ENCODE peak calls at places on chromosomes 4 and X, in four cellular contexts. I is K562, W is HL-60, G is GM12878. U is an unnamed sample.

GRCh38 chrX:24528605-24529004 is 63.5 kb downstream of the PDK3 start:
- DNase-seq in I (no peak), W (no peak), G (no peak), U (no peak)

GRCh38 chr4:55625835-55626234 is 10.3 kb downstream of the NMU start:
- DNase-seq in I (no peak), W (no peak), G (no peak), U (no peak)

GRCh38 chrX:81201692-81202412 is at the start of the genes HMGN5 and SH3BGRL:
- DNase-seq in I (peak; percentile 55), W (peak; percentile 84), G (peak; percentile 57), U (no peak)

GRCh38 chrX:31227250-31227649 is 155.4 kb upstream of the FTHL17 start:
- DNase-seq in I (no peak), W (no peak), G (no peak), U (no peak)

GRCh38 chr4:166309286-166309685 is 436.2 kb downstream of the TLL1 start:
- DNase-seq in I (no peak), W (no peak), G (no peak), U (no peak)

GRCh38 chr4:141036786-141037185 is 96.5 kb downstream of the RNF150 start:
- DNase-seq in I (no peak), W (no peak), G (no peak), U (no peak)

GRCh38 chr4:75542824-75543223 is 13.0 kb upstream of the ODAPH start:
- DNase-seq in I (no peak), W (no peak), G (no peak), U (no peak)

GRCh38 chr4:13829457-13829856 is 201.9 kb upstream of the BOD1L1 start:
- DNase-seq in I (no peak), W (no peak), G (no peak), U (no peak)

GRCh38 chrX:66638591-66639500 is at the start of gene EDA2R:
- DNase-seq in I (no peak), W (no peak), G (peak; percentile 60), U (peak; percentile 17)

GRCh38 chrX:19005909-19006308 is 22.0 kb upstream of the PHKA2 start:
- DNase-seq in I (no peak), W (peak; percentile 13), G (no peak), U (no peak)

GRCh38 chr4:118729287-118730286 is 44.4 kb downstream of the METTL14 start:
- DNase-seq in I (no peak), W (no peak), G (no peak), U (no peak)

GRCh38 chr4:126973201-126973600 is 659.6 kb upstream of the INTU start:
- DNase-seq in I (no peak), W (no peak), G (no peak), U (no peak)

GRCh38 chrX:132576945-132577344 is 88.1 kb upstream of the MBNL3 start:
- DNase-seq in I (no peak), W (no peak), G (no peak), U (no peak)

GRCh38 chr4:156593464-156593863 is 378.1 kb downstream of the PDGFC start:
- DNase-seq in I (no peak), W (no peak), G (no peak), U (no peak)

GRCh38 chrX:134247492-134247891 is 10.5 kb downstream of the CCDC160 start:
- DNase-seq in I (no peak), W (no peak), G (no peak), U (no peak)

GRCh38 chr4:111650553-111651183 is 494.6 kb upstream of the FAM241A start:
- DNase-seq in I (no peak), W (no peak), G (no peak), U (no peak)

GRCh38 chr4:273312-274017 is 31.8 kb downstream of the ZNF732 start:
- DNase-seq in I (no peak), W (no peak), G (no peak), U (no peak)

GRCh38 chr4:105641876-105642275 is 66.6 kb downstream of the INTS12 start:
- DNase-seq in I (no peak), W (no peak), G (no peak), U (no peak)

GRCh38 chr4:56817840-56818491 is 3.5 kb downstream of the SPINK2 start:
- DNase-seq in I (no peak), W (no peak), G (peak; percentile 92), U (no peak)

GRCh38 chr4:98199247-98199646 is 56.0 kb upstream of the STPG2 start:
- DNase-seq in I (no peak), W (no peak), G (no peak), U (no peak)

GRCh38 chrX:28850955-28851354 is 263.7 kb downstream of the IL1RAPL1 start:
- DNase-seq in I (no peak), W (no peak), G (no peak), U (no peak)

GRCh38 chr4:20044502-20044911 is 207.2 kb upstream of the SLIT2 start:
- DNase-seq in I (no peak), W (no peak), G (no peak), U (no peak)

GRCh38 chr4:144421839-144422565 is 224.0 kb upstream of the HHIP start:
- DNase-seq in I (no peak), W (no peak), G (no peak), U (no peak)

GRCh38 chrX:34288782-34289181 is 156.7 kb upstream of the FAM47A start:
- DNase-seq in I (no peak), W (no peak), G (no peak), U (no peak)

GRCh38 chr4:7872264-7872771 is 67.3 kb downstream of the AFAP1 start:
- DNase-seq in I (no peak), W (no peak), G (no peak), U (no peak)
- TF ChIP-seq SPI1 in I (no peak), W (no peak), G (no peak), U (no peak)

GRCh38 chr4:47490550-47490949 is 5.5 kb downstream of the ATP10D start:
- DNase-seq in I (peak; percentile 12), W (peak; percentile 11), G (no peak), U (no peak)
- TF ChIP-seq SPI1 in I (no peak), W (no peak), G (no peak), U (no peak)

DNA sequence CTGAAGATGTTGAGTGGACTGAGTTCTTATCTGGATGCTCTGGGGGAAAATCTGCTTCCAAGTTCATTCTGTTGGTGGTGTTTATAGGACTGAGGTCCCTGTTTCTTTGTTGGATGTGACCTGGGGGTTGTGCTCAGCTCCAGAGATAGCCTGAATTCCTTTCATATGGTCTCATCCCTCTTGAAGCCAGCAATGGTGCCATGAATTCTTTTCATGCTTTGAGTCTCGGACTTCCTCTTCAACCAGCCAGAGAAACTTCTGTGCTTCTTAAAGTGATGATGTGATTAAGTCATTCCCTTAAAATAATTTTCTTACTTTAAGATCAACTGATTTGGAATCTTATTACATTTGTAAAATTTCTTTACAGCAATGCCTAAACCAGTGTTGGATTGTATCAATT is 233.8 kb upstream of the UGT8 start:
- DNase-seq in I (no peak), W (no peak), G (no peak), U (no peak)
- TF ChIP-seq SPI1 in I (no peak), W (no peak), G (no peak), U (no peak)

DNA sequence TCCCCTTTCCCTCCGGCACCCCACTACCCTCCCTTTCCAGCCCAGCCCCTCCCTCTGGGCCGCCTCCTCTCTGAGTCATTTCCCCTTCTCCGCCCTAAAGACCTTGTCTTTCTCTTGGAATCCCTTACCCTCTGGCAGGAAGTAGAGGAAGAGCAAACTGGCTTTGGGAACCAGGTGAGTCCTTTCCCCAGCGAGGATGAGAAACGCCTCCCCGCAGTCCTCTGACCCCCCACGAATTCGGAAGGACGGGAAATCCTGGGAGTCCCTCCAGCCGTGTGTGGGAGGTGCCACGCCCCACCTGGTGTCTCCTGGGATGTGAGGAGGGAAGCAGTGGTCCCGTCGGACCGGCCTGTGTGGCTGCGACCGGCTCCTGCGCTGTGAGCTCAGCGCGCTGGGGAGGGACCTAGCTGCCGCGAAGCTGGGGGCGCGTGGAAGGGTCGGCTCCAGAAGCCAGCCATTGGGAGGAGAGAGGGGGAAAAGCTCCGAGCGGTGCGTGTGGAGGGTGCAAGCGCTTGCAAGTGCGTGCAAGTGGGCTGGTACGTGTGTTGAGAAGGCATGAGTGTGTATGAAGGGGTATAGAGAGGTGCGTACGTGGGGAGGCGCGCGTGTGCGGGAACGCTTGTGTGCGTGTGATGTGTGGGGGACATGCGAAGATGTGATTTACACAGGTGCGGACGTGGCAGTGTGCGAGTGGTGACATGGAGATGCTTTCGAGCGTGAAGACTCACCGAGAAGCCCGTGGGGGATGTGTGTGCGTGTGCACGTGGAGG is 46.3 kb downstream of the TEX13B start:
- DNase-seq in I (no peak), W (no peak), G (no peak), U (no peak)
- TF ChIP-seq SPI1 in I (no peak), W (no peak), G (no peak), U (no peak)

DNA sequence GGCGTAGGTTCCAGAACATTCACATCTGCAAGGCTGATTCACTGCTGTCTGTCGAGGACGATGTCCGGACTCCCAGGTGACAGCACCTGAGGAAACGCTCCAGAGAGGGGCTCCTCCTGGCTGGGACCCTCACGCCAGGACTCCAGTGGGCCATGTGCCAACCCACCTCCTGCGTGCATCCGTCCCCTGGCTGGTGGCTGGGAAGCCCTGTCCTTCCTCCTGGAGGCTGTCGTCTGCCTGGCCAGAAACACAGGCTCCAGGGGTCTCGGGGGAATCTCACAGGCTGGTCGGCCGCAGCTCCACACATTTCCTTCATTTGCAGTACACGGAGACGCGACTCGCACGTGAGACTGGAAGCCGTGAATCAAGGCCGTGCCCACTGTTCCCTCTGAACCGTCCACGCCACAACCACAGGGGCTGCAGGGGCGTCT is 38.5 kb upstream of the MXD4 start:
- DNase-seq in I (no peak), W (no peak), G (no peak), U (no peak)
- TF ChIP-seq SPI1 in I (no peak), W (no peak), G (no peak), U (no peak)

GRCh38 chr4:78057135-78057599 is at the start of gene FRAS1:
- DNase-seq in I (no peak), W (no peak), G (no peak), U (no peak)
- TF ChIP-seq SPI1 in I (no peak), W (no peak), G (no peak), U (no peak)

GRCh38 chr4:71009796-71010588 is 16.5 kb downstream of the DCK start:
- DNase-seq in I (peak; percentile 55), W (no peak), G (no peak), U (no peak)

GRCh38 chr4:71004281-71004851 is 10.9 kb downstream of the DCK start:
- DNase-seq in I (no peak), W (no peak), G (no peak), U (no peak)

GRCh38 chr4:71011451-71011850 is 18.0 kb downstream of the DCK start:
- DNase-seq in I (no peak), W (no peak), G (no peak), U (no peak)

GRCh38 chr4:71006203-71006907 is 12.9 kb downstream of the DCK start:
- DNase-seq in I (no peak), W (no peak), G (no peak), U (no peak)

GRCh38 chr4:71009091-71009490 is 15.6 kb downstream of the DCK start:
- DNase-seq in I (no peak), W (no peak), G (no peak), U (no peak)
- TF ChIP-seq SPI1 in I (no peak), W (no peak), G (no peak), U (no peak)

U was measured in GM12891.